ENCODE peak calls at places on chromosomes 5 and 9, in eight cellular contexts. B, O, J, V, U, D, X and Z are unnamed samples.

GRCh38 chr5:151528996-151529395 is 62.1 kb downstream of the FAT2 start:
- DNase-seq in D (no peak), V (no peak), U (no peak), B (no peak), X (no peak), J (no peak), O (no peak), Z (no peak)

GRCh38 chr9:118957585-118957984 is 411.6 kb downstream of the BRINP1 start:
- DNase-seq in D (no peak), B (no peak), X (no peak), O (no peak), U (no peak), V (no peak), J (no peak), Z (no peak)

GRCh38 chr5:75367401-75367800 is 30.4 kb downstream of the HMGCR start:
- DNase-seq in J (no peak), O (no peak), D (no peak), V (no peak), U (no peak), X (no peak), B (no peak), Z (no peak)

GRCh38 chr5:153537225-153537624 is 46.8 kb downstream of the GRIA1 start:
- DNase-seq in B (no peak), J (no peak), U (no peak), X (no peak), D (no peak), O (no peak), V (no peak), Z (no peak)

GRCh38 chr5:177311361-177311722 is 356 bp downstream of the MXD3 start:
- DNase-seq in V (no peak), O (no peak), X (no peak), J (no peak), D (no peak), U (no peak), B (no peak), Z (no peak)

GRCh38 chr5:175883506-175883905 is 12.1 kb downstream of the CPLX2 start:
- DNase-seq in U (no peak), V (no peak), D (no peak), O (no peak), J (no peak), X (no peak), B (no peak), Z (no peak)

GRCh38 chr9:130741831-130742449 is 48.4 kb downstream of the EXOSC2 start:
- DNase-seq in J (no peak), V (no peak), O (no peak), B (no peak), X (no peak), D (no peak), U (no peak), Z (no peak)

GRCh38 chr9:33721674-33722358 is 73.5 kb upstream of the PRSS3 start:
- DNase-seq in O (peak), V (peak), X (peak), J (peak), U (peak), B (peak), D (no peak), Z (peak)

GRCh38 chr5:176181271-176181855 is 56.9 kb upstream of the SIMC1 start:
- DNase-seq in U (no peak), J (no peak), D (no peak), O (no peak), V (no peak), B (no peak), X (no peak), Z (no peak)

GRCh38 chr5:10655041-10655685 is 91.3 kb downstream of the ANKRD33B start:
- DNase-seq in D (no peak), B (no peak), O (no peak), J (no peak), X (no peak), V (no peak), U (no peak), Z (peak)

GRCh38 chr9:123564652-123565051 is 208.7 kb downstream of the CRB2 start:
- DNase-seq in D (no peak), X (no peak), V (no peak), J (no peak), B (no peak), O (no peak), U (no peak), Z (no peak)

GRCh38 chr5:142683885-142684505 is 1.9 kb downstream of the FGF1 start:
- DNase-seq in X (no peak), U (no peak), D (no peak), V (no peak), B (no peak), J (no peak), O (no peak), Z (no peak)

GRCh38 chr5:154285661-154286408 is 95.3 kb downstream of the GALNT10 start:
- DNase-seq in V (no peak), B (no peak), D (no peak), U (no peak), J (no peak), O (no peak), X (no peak), Z (no peak)

GRCh38 chr9:76944011-76944410 is 38.1 kb upstream of the PRUNE2 start:
- DNase-seq in X (no peak), B (no peak), J (no peak), U (no peak), V (no peak), D (no peak), O (no peak), Z (no peak)

GRCh38 chr9:108434502-108434901 is 421.3 kb downstream of the ACTL7B start:
- DNase-seq in O (no peak), D (no peak), U (no peak), V (no peak), X (no peak), B (no peak), J (no peak), Z (no peak)

GRCh38 chr5:137342764-137343163 is 156.4 kb downstream of the SPOCK1 start:
- DNase-seq in D (no peak), J (no peak), O (no peak), V (no peak), U (no peak), B (no peak), X (no peak), Z (no peak)

DNA sequence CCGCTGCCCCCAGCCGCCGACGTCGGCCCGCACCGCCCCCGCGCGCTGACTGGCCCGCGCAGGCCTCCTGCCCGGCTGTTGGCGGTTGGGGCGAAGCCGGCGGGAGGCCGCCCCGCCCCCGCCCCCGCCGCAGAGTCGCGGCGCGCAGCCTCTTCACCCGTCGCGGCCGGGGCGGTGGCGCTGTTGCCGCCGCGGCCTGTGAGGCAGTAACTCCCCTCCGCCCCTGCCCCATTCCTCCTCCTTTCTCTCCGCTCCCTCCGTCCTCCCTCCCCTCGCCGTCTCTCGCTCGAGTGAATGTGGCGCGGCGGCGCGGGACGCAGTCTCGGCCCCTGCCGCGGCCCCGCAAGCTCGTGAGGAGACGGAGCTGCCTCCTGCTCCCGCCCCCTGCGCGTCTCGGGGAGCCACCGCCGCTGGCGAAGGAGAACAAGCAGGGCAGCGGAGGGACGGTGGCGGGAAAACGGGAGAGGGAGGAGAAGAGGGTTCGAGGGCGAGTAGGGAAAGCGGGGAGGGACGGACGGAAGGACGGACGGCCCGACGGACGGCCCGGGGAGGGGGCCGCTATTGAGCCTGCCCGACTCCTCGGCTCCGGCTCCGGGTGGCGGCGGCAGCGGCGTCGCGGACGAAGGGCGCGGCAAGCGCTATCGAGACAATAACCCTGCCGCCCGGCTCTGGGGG is 637 bp upstream of the ERBIN start:
- DNase-seq in X (peak), D (no peak), U (peak), O (peak), J (peak), B (peak), V (peak), Z (peak)
- TF ChIP-seq POLR2A in X (no peak), D (no peak), U (peak), O (peak), J (peak), B (peak), V (no peak), Z (peak)

DNA sequence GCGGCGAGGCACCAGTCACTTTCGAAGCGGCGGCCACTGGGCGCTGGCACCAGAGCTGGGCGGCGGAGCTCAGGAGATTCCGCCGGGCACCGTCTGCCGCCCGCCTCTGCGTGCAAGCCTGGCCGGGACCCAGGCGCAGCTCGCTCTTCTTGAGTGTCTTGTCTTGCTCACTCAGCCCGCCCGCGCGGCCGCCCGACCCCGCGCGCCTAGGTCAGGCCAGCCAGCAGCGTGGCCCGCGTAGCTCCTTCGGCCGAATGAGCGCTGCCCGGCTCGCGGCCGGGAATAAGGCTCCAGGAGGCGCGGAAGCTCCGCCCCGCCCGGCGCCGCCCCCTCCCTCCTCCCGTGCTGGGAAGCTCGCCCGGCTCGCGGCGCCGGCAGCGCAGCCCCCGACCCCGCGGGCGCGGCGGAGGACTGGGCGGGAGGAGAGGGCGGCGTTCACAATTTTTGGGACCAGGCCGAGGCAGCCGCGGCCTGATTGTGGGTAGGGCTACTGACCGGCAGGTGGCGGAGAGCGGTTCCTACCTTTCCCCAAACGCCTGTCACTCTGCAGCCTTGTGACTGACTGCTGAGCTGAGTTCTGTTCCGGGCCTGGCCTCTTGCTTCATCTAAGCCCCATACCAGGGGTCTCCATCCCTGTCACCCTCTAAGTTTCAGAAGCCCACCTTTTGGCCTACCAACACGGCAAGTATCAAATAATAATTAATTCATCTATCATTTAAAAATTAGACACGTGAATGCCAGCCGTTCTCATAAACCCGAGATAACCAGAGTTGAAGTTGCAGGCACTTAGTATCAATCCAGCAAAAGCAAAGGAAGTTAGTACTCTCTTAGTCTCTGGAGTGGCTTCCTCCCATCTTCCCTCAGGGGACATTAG is at the start of gene HBEGF:
- DNase-seq in V (peak), X (peak), U (peak), D (no peak), B (peak), J (peak), O (peak), Z (peak)
- TF ChIP-seq CTCF in V (peak), X (no peak), U (peak), D (peak), B (peak), J (peak), O (peak), Z (no peak)

GRCh38 chr9:136984464-136985026 is 1.8 kb downstream of the LCNL1 start:
- DNase-seq in O (no peak), V (no peak), D (no peak), U (no peak), J (no peak), X (no peak), B (no peak), Z (no peak)
- TF ChIP-seq POLR2A in O (no peak), V (no peak), D (no peak), U (no peak), J (no peak), X (no peak), B (no peak), Z (no peak)

DNA sequence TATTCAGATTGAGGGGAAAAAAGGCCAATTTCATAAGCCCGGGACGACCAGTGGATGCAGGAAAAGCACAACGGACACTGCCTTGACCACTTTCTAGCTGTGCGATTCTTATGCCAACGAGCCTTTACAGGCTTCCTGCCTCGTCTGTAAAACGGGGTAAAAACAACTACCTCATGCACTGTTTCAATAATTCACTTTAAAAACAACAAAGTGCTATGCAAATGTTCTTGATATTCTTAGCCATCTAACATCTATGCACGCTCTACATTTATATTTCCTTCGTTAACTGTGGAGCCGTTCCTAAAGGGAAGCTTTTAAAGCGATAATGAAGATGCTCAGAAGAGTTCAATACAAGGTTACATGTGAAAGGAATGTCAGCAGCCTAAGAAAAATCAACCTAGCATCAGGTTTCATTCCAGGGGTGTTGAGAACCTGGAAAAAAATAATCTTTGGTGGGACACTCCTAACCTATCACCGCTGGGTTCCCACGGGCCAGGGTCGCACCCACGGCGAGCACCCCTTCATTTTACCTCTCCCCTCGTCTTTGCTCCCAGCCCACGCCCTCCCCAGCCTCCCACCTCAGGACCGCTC is 995 bp downstream of the ARSB start:
- DNase-seq in O (no peak), D (no peak), X (no peak), J (no peak), B (no peak), U (no peak), V (no peak), Z (no peak)
- TF ChIP-seq CTCF in O (no peak), D (no peak), X (no peak), J (no peak), B (peak), U (no peak), V (no peak), Z (peak)

DNA sequence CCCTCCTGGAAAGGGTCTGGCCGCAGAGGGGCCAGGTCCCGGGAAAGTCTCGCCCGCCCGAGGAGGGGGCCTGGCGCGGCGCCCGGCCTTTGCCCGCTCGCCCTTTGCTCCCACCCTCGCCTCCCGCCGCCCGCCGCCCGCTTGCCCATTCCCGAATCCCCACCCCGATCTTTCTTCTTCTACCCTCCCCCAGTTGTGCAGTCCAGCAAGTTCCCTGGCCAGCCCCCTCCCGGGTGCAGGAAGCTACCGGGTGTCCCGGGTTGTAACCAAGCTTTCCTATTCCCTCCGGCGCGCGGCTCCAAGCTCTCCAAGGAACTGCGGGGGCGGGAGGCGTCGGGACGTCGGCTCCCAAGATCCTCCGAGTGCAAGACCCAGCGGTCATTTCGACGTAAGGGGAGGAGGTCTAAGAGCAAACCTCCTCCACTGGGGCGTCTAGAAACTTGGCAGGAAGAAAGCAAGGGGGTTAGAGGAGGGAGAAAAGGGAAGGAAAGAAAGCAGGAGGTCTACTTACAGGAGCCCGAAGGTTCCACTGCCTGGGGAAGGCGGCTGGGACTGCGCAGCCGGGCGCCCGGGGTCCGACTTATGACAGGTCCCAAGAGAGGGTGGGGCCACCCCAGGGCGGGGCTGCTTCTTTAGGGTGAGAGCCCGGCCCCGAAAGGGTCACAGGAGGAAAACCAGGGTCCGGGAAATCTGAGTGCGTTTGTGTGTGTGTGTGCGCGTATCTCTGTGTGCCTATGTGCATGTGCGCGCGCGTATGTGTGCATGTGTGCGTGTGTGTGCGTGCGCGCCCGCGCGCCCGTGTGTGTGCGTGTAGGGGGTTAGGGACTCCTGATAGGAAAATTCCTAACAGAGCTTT is at the start of gene PTGR1:
- DNase-seq in V (peak), X (peak), J (peak), U (peak), D (no peak), B (peak), O (peak), Z (peak)
- TF ChIP-seq POLR2A in V (no peak), X (no peak), J (peak), U (peak), D (no peak), B (no peak), O (no peak), Z (no peak)